ENCODE peak calls at places on chromosomes 7 and 10, in ten cellular contexts. I is HFFc6, T is breast epithelium, N is choroid plexus epithelial cell, V is neural crest cell, G is IMR-90, X is RWPE1, Y is HFF-Myc, A is prostate gland, J is mammary epithelial cell. E is an unnamed sample.

GRCh38 chr10:117534321-117535044 is 8.1 kb upstream of the EMX2 start:
- DNase-seq in T (no peak), J (no peak), I (no peak), Y (no peak), N (no peak), G (no peak), X (no peak), A (no peak), V (no peak), E (no peak)

GRCh38 chr7:105916603-105917002 is 40.2 kb upstream of the ATXN7L1 start:
- DNase-seq in N (peak; percentile 52), X (peak; percentile 12), T (no peak), J (no peak), Y (no peak), V (no peak), A (no peak), I (peak; percentile 34), G (peak; percentile 56), E (peak; percentile 15)

GRCh38 chr7:106560482-106560881 is 100.5 kb downstream of the CCDC71L start:
- DNase-seq in N (no peak), J (no peak), Y (no peak), G (no peak), X (no peak), A (no peak), I (no peak), V (no peak), T (no peak), E (no peak)

GRCh38 chr7:111561909-111562732 is at the start of gene IMMP2L:
- DNase-seq in I (peak; percentile 73), X (peak; percentile 85), Y (peak; percentile 46), J (peak; percentile 88), G (peak; percentile 76), V (peak; percentile 88), A (peak; percentile 82), N (peak; percentile 88), T (peak; percentile 77), E (peak; percentile 32)

GRCh38 chr7:127252736-127253288 is at the start of gene GRM8:
- DNase-seq in T (no peak), J (peak; percentile 30), Y (no peak), I (no peak), A (peak; percentile 9), N (peak; percentile 26), V (peak; percentile 60), G (peak; percentile 22), X (peak; percentile 36), E (no peak)

GRCh38 chr7:148483515-148483914 is 107.1 kb upstream of the C7orf33 start:
- DNase-seq in N (no peak), V (no peak), J (no peak), Y (no peak), X (no peak), I (no peak), A (no peak), G (no peak), T (no peak), E (no peak)

GRCh38 chr7:68133045-68133444 is 1136.4 kb downstream of the TYW1 start:
- DNase-seq in A (no peak), Y (no peak), G (no peak), N (no peak), V (no peak), X (no peak), I (no peak), J (no peak), T (no peak), E (no peak)

GRCh38 chr10:16732376-16732775 is 84.8 kb downstream of the RSU1 start:
- DNase-seq in X (no peak), V (no peak), A (no peak), G (peak; percentile 27), N (peak; percentile 26), J (peak; percentile 35), T (no peak), I (peak; percentile 4), Y (peak; percentile 4), E (no peak)

GRCh38 chr10:18455086-18455884 is 196.1 kb downstream of the NSUN6 start:
- DNase-seq in T (no peak), Y (peak; percentile 43), V (no peak), I (no peak), A (no peak), J (no peak), G (peak; percentile 19), X (no peak), N (no peak), E (no peak)

GRCh38 chr10:35236739-35237138 is 99.6 kb upstream of the CCNY start:
- DNase-seq in T (no peak), X (no peak), V (no peak), Y (no peak), J (no peak), N (peak; percentile 62), I (no peak), A (no peak), G (peak; percentile 37), E (no peak)

GRCh38 chr7:107972075-107972482 is 30.9 kb downstream of the LAMB1 start:
- DNase-seq in Y (peak; percentile 95), G (peak; percentile 76), T (no peak), N (peak; percentile 96), A (no peak), J (no peak), I (no peak), V (no peak), X (no peak), E (peak; percentile 88)

GRCh38 chr7:27277628-27278027 is 35.0 kb downstream of the EVX1 start:
- DNase-seq in Y (no peak), J (peak; percentile 84), T (no peak), G (peak; percentile 1), N (peak; percentile 24), I (peak; percentile 33), X (peak; percentile 79), V (no peak), A (no peak), E (no peak)

GRCh38 chr7:133789951-133790350 is 337.2 kb upstream of the LRGUK start:
- DNase-seq in Y (no peak), J (peak; percentile 62), X (no peak), T (no peak), A (no peak), I (no peak), V (no peak), N (peak; percentile 6), G (peak; percentile 74), E (no peak)

GRCh38 chr7:126780993-126781392 is 471.7 kb downstream of the GRM8 start:
- DNase-seq in N (no peak), Y (no peak), T (no peak), V (no peak), I (no peak), X (no peak), G (no peak), A (no peak), J (no peak), E (no peak)

GRCh38 chr7:42269161-42269560 is 32.2 kb upstream of the GLI3 start:
- DNase-seq in V (no peak), N (no peak), X (no peak), A (no peak), I (no peak), T (no peak), G (no peak), Y (no peak), J (peak; percentile 14), E (no peak)

DNA sequence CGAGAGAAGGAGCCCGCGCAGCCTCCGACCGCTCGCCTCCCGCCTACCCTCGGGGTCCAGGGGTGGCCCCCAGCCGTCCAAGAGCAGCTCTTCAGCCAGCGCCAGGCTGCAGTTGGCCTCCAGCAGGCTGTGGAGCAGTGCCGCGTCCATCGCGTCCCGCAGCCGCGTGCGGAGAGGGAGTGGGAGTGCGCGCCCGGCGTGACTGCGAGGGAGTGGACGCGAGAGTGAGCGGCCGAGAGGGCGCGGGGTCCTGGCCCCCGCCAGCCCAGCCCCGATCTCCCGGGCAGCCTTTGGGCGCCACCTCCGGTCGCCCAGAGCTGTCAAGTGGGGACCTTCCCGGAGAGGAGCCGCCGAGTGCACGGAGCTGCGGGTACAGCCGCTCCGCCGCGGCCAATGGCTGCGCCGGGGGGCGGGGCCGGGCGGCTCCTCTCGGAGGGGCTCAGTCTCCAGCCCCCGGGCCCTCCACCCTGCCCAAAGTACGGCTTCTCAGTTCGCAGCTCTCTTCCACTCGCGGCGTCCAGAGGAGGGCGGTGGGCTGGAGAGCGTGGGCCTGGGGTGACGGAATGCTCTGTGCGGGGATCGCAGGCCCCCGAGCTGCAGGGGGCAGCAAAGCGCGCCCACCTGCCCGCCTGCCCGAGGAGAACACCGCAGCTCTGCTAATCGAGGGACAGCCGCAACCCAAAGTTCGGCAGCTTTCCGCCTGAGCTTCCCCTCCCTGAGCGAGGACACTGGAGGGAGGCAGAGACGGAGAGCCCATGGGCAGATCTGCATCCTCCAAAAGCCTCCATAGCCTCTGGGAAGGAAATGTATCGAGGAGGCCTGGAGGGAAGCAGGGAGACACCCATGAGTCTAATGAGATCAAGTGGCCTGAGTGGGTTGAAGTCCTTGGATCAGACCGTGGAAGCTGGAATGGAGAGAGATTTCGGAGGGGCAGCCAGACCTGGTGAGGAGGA is at the start of gene CRHR2:
- DNase-seq in Y (no peak), N (no peak), V (peak; percentile 31), T (no peak), A (no peak), I (no peak), G (no peak), J (no peak), X (no peak), E (no peak)
- TF ChIP-seq CTCF in Y (peak; percentile 51), N (peak; percentile 21), V (peak; percentile 58), T (no peak), A (no peak), I (no peak), G (no peak), J (no peak), X (no peak), E (no peak)

GRCh38 chr7:97015787-97016391 is 8.7 kb downstream of the DLX5 start:
- DNase-seq in T (no peak), Y (no peak), G (no peak), X (no peak), A (no peak), N (no peak), V (no peak), I (no peak), J (no peak), E (no peak)
- TF ChIP-seq CTCF in T (no peak), Y (no peak), G (no peak), X (no peak), A (no peak), N (no peak), V (no peak), I (no peak), J (no peak), E (no peak)

GRCh38 chr10:106175760-106176377 is 988.6 kb downstream of the SORCS1 start:
- DNase-seq in N (peak; percentile 59), X (peak; percentile 18), A (no peak), T (no peak), J (peak; percentile 8), Y (no peak), V (no peak), I (no peak), G (no peak), E (no peak)
- TF ChIP-seq CTCF in N (peak; percentile 66), X (peak; percentile 51), A (no peak), T (no peak), J (peak; percentile 52), Y (peak; percentile 23), V (peak; percentile 83), I (peak; percentile 78), G (peak; percentile 42), E (peak; percentile 56)

GRCh38 chr7:124101173-124101768 is 68.4 kb upstream of the TMEM229A start:
- DNase-seq in I (no peak), G (peak; percentile 10), N (peak; percentile 21), J (no peak), V (peak; percentile 26), X (peak; percentile 5), T (no peak), Y (no peak), A (no peak), E (no peak)
- TF ChIP-seq CTCF in I (peak; percentile 48), G (peak; percentile 47), N (peak; percentile 54), J (peak; percentile 35), V (peak; percentile 71), X (peak; percentile 43), T (no peak), Y (peak; percentile 13), A (peak; percentile 28), E (no peak)